ENCODE peak calls at places on chromosomes 11 and 22, in four cellular contexts. One of them, this sample, is unnamed.

GRCh38 chr22:18991828-18992442 is 55.8 kb upstream of the PRODH start:
- DNase-seq in T-helper 2 cell: no peak
- DNase-seq in testis: no peak
- DNase-seq in adipocyte: no peak
- DNase-seq in this sample: no peak

GRCh38 chr22:43501951-43502874 is 90.4 kb downstream of the MPPED1 start:
- DNase-seq in T-helper 2 cell: no peak
- DNase-seq in testis: no peak
- DNase-seq in adipocyte: no peak
- DNase-seq in this sample: no peak

GRCh38 chr11:133934096-133934495 is 22.7 kb downstream of the IGSF9B start:
- DNase-seq in T-helper 2 cell: no peak
- DNase-seq in testis: no peak
- DNase-seq in adipocyte: no peak
- DNase-seq in this sample: no peak

GRCh38 chr11:64126796-64127195 is 39.1 kb downstream of the MACROD1 start:
- DNase-seq in T-helper 2 cell: no peak
- DNase-seq in testis: no peak
- DNase-seq in adipocyte: no peak
- DNase-seq in this sample: no peak

GRCh38 chr11:92455221-92455790 is 230.7 kb downstream of the FAT3 start:
- DNase-seq in T-helper 2 cell: no peak
- DNase-seq in testis: no peak
- DNase-seq in adipocyte: no peak
- DNase-seq in this sample: no peak

GRCh38 chr11:1277936-1278512 is 31.4 kb downstream of the TOLLIP start:
- DNase-seq in T-helper 2 cell: no peak
- DNase-seq in testis: no peak
- DNase-seq in adipocyte: no peak
- DNase-seq in this sample: no peak

GRCh38 chr11:67629386-67630229 is at the start of gene NUDT8:
- DNase-seq in T-helper 2 cell: peak; percentile 82
- DNase-seq in testis: peak; percentile 82
- DNase-seq in adipocyte: peak; percentile 91
- DNase-seq in this sample: peak; percentile 92

GRCh38 chr22:20299736-20300136 is 20.1 kb downstream of the DGCR6L start:
- DNase-seq in T-helper 2 cell: no peak
- DNase-seq in testis: peak; percentile 51
- DNase-seq in adipocyte: no peak
- DNase-seq in this sample: no peak

GRCh38 chr11:35334385-35335090 is 84.8 kb downstream of the SLC1A2 start:
- DNase-seq in T-helper 2 cell: no peak
- DNase-seq in testis: no peak
- DNase-seq in adipocyte: no peak
- DNase-seq in this sample: no peak

GRCh38 chr11:72237112-72237931 is 6.7 kb downstream of the PHOX2A start:
- DNase-seq in T-helper 2 cell: no peak
- DNase-seq in testis: peak; percentile 6
- DNase-seq in adipocyte: no peak
- DNase-seq in this sample: no peak

GRCh38 chr22:45585437-45585755 is 82.7 kb downstream of the FBLN1 start:
- DNase-seq in T-helper 2 cell: no peak
- DNase-seq in testis: no peak
- DNase-seq in adipocyte: no peak
- DNase-seq in this sample: no peak

GRCh38 chr22:36226189-36226588 is 13.1 kb downstream of the APOL2 start:
- DNase-seq in T-helper 2 cell: no peak
- DNase-seq in testis: no peak
- DNase-seq in adipocyte: no peak
- DNase-seq in this sample: no peak

GRCh38 chr11:3147257-3147619 is 17.9 kb downstream of the OSBPL5 start:
- DNase-seq in T-helper 2 cell: no peak
- DNase-seq in testis: no peak
- DNase-seq in adipocyte: no peak
- DNase-seq in this sample: no peak

GRCh38 chr11:79959318-79959717 is 518.5 kb upstream of the TENM4 start:
- DNase-seq in T-helper 2 cell: no peak
- DNase-seq in testis: no peak
- DNase-seq in adipocyte: no peak
- DNase-seq in this sample: no peak

GRCh38 chr22:27144345-27144744 is 487.0 kb downstream of the MIAT start:
- DNase-seq in T-helper 2 cell: no peak
- DNase-seq in testis: no peak
- DNase-seq in adipocyte: no peak
- DNase-seq in this sample: no peak

GRCh38 chr11:22477312-22477711 is 139.1 kb downstream of the SLC17A6 start:
- DNase-seq in T-helper 2 cell: no peak
- DNase-seq in testis: no peak
- DNase-seq in adipocyte: peak; percentile 63
- DNase-seq in this sample: no peak

GRCh38 chr11:33376331-33377099 is 119.3 kb downstream of the HIPK3 start:
- DNase-seq in T-helper 2 cell: no peak
- DNase-seq in testis: no peak
- DNase-seq in adipocyte: peak; percentile 66
- DNase-seq in this sample: no peak

GRCh38 chr22:37817705-37818311 is 5.4 kb upstream of the GALR3 start:
- DNase-seq in T-helper 2 cell: peak; percentile 68
- DNase-seq in testis: peak; percentile 92
- DNase-seq in adipocyte: peak; percentile 94
- DNase-seq in this sample: peak; percentile 72

GRCh38 chr11:115226556-115226955 is 277.7 kb downstream of the CADM1 start:
- DNase-seq in T-helper 2 cell: no peak
- DNase-seq in testis: no peak
- DNase-seq in adipocyte: peak; percentile 1
- DNase-seq in this sample: no peak

GRCh38 chr11:76013526-76013925 is 192.8 kb downstream of the WNT11 start:
- DNase-seq in T-helper 2 cell: no peak
- DNase-seq in testis: no peak
- DNase-seq in adipocyte: no peak
- DNase-seq in this sample: no peak

GRCh38 chr22:50076646-50077624 is 8.3 kb downstream of the MLC1 start:
- DNase-seq in T-helper 2 cell: no peak
- DNase-seq in testis: no peak
- DNase-seq in adipocyte: no peak
- DNase-seq in this sample: no peak

GRCh38 chr11:63892233-63892632 is 24.7 kb downstream of the RCOR2 start:
- DNase-seq in T-helper 2 cell: no peak
- DNase-seq in testis: no peak
- DNase-seq in adipocyte: peak; percentile 48
- DNase-seq in this sample: no peak

GRCh38 chr11:63623513-63624140 is 9.4 kb upstream of the PLAAT3 start:
- DNase-seq in T-helper 2 cell: no peak
- DNase-seq in testis: no peak
- DNase-seq in adipocyte: peak; percentile 32
- DNase-seq in this sample: no peak

GRCh38 chr22:32323513-32324164 is 34.0 kb upstream of the RFPL3 start:
- DNase-seq in T-helper 2 cell: no peak
- DNase-seq in testis: peak; percentile 8
- DNase-seq in adipocyte: no peak
- DNase-seq in this sample: no peak

GRCh38 chr11:34656062-34656720 is 35.3 kb downstream of the EHF start:
- DNase-seq in T-helper 2 cell: no peak
- DNase-seq in testis: peak; percentile 27
- DNase-seq in adipocyte: no peak
- DNase-seq in this sample: no peak

GRCh38 chr22:49298834-49299750 is 528.6 kb downstream of the BRD1 start:
- DNase-seq in T-helper 2 cell: no peak
- DNase-seq in testis: peak; percentile 2
- DNase-seq in adipocyte: no peak
- DNase-seq in this sample: no peak

GRCh38 chr11:18312663-18313420 is 9.1 kb downstream of the HPS5 start:
- DNase-seq in T-helper 2 cell: no peak
- DNase-seq in testis: no peak
- DNase-seq in adipocyte: peak; percentile 80
- DNase-seq in this sample: no peak

GRCh38 chr11:119993732-119994131 is 144.2 kb downstream of the TRIM29 start:
- DNase-seq in T-helper 2 cell: no peak
- DNase-seq in testis: no peak
- DNase-seq in adipocyte: no peak
- DNase-seq in this sample: no peak

GRCh38 chr11:47337229-47337924 is 15.1 kb downstream of the MYBPC3 start:
- DNase-seq in T-helper 2 cell: no peak
- DNase-seq in testis: no peak
- DNase-seq in adipocyte: no peak
- DNase-seq in this sample: no peak

GRCh38 chr11:65047581-65048422 is 6.8 kb downstream of the SAC3D1 start:
- DNase-seq in T-helper 2 cell: peak; percentile 13
- DNase-seq in testis: peak; percentile 37
- DNase-seq in adipocyte: no peak
- DNase-seq in this sample: no peak

GRCh38 chr11:86608251-86608799 is 64.1 kb downstream of the ME3 start:
- DNase-seq in T-helper 2 cell: no peak
- DNase-seq in testis: peak; percentile 76
- DNase-seq in adipocyte: peak; percentile 90
- DNase-seq in this sample: no peak

GRCh38 chr11:101436511-101437142 is 147.2 kb downstream of the TRPC6 start:
- DNase-seq in T-helper 2 cell: no peak
- DNase-seq in testis: peak; percentile 72
- DNase-seq in adipocyte: peak; percentile 61
- DNase-seq in this sample: no peak

This sample was measured in effector CD4-positive, alpha-beta T cell.